ENCODE peak calls at places on chromosomes 2 and 18, in eight cellular contexts. K, E, S, G, Z, U, Q and O are unnamed samples.
A peak's percentile ranks its signal among the peaks of the same experiment; 100 is the strongest.

GRCh38 chr18:13576598-13576997 is 149.8 kb downstream of the FAM210A start:
- DNase-seq in Z (no peak), K (no peak), E (no peak), U (no peak), Q (no peak), G (no peak), S (no peak), O (no peak)

GRCh38 chr2:184543832-184544231 is 54.5 kb upstream of the ZNF804A start:
- DNase-seq in Z (no peak), Q (no peak), K (no peak), U (no peak), S (no peak), E (no peak), G (no peak), O (no peak)

GRCh38 chr2:55771612-55772011 is 78.0 kb upstream of the PNPT1 start:
- DNase-seq in U (no peak), G (no peak), S (no peak), E (no peak), Z (no peak), Q (peak; percentile 67), K (no peak), O (no peak)

GRCh38 chr2:148876589-148877402 is 1.8 kb downstream of the KIF5C start:
- DNase-seq in U (peak; percentile 21), E (no peak), G (peak; percentile 24), Q (no peak), Z (peak; percentile 22), S (peak; percentile 20), K (peak; percentile 68), O (no peak)

GRCh38 chr18:33495278-33495677 is 54.8 kb upstream of the CCDC178 start:
- DNase-seq in G (peak; percentile 13), K (no peak), S (no peak), Q (peak; percentile 64), E (no peak), U (no peak), Z (no peak), O (no peak)

GRCh38 chr2:237754182-237754581 is 44.4 kb upstream of the RBM44 start:
- DNase-seq in S (no peak), G (no peak), Z (no peak), K (no peak), U (no peak), Q (no peak), E (no peak), O (no peak)

GRCh38 chr2:70686577-70687460 is 81.2 kb downstream of the ADD2 start:
- DNase-seq in K (no peak), U (no peak), E (no peak), S (peak; percentile 55), Q (peak; percentile 33), Z (no peak), G (no peak), O (no peak)

GRCh38 chr2:240762971-240763370 is 57.0 kb downstream of the KIF1A start:
- DNase-seq in G (no peak), U (no peak), K (no peak), Z (no peak), S (no peak), Q (no peak), E (no peak), O (no peak)

GRCh38 chr2:121080013-121080772 is 204.8 kb downstream of the TFCP2L1 start:
- DNase-seq in E (no peak), U (peak; percentile 58), S (no peak), Z (peak; percentile 68), K (no peak), Q (peak; percentile 47), G (peak; percentile 73), O (no peak)

GRCh38 chr2:21038403-21039073 is 5.3 kb downstream of the APOB start:
- DNase-seq in Q (peak; percentile 4), K (no peak), E (no peak), S (no peak), G (no peak), Z (no peak), U (no peak), O (no peak)

GRCh38 chr2:180934911-180935310 is 45.5 kb upstream of the UBE2E3 start:
- DNase-seq in U (no peak), Q (no peak), S (no peak), Z (no peak), K (no peak), G (no peak), E (no peak), O (no peak)

GRCh38 chr2:59342166-59342565 is 1101.0 kb upstream of the FANCL start:
- DNase-seq in U (no peak), Q (no peak), K (no peak), S (no peak), G (no peak), E (no peak), Z (no peak), O (no peak)

GRCh38 chr2:207122914-207123744 is 42.6 kb downstream of the KLF7 start:
- DNase-seq in S (no peak), K (no peak), G (no peak), E (no peak), U (no peak), Q (no peak), Z (no peak), O (no peak)

DNA sequence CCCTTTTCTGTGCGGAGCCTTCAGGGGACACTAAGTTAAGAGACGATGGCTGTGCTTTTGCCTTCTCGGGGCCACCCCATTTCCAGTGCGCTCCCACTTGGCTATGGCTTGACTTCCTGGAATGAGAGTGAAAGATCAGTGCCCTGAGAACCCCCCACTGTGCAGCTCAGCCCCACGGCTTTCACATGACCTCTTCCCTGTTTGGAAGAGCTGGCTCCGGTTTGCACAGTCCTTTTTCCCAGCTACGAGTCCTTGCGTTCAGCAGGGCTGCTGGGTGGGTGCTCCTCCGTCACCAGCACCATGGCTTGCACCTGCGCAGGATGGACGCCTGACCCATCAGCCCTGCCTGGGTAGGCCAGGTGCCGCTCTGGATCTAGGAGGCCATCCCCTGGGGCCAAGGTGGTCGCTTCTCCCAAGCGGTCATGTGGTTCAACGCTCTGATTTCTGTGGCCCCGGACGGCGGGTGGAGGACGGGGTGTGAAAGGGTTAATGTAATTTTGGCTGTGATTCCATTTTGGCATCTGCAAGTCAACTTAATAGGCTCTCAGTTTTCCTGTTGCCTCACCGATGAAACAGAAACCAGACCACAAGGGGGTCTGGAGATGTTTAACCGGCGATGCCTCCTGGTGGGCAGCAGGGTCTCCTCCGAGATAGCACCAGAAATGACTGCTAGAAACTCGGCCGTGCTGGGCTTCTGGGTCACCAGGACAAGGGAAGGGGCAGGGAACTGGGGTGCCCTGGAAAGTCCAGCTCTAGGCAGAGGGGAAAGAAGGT is 113.1 kb upstream of the HAAO start:
- DNase-seq in Q (peak; percentile 67), K (no peak), Z (no peak), S (no peak), E (peak; percentile 27), G (no peak), U (no peak), O (no peak)
- TF ChIP-seq CTCF in Q (peak; percentile 27), K (no peak), Z (no peak), S (no peak), E (no peak), G (peak; percentile 17), U (peak; percentile 34), O (no peak)

GRCh38 chr2:155363349-155363888 is 664.9 kb downstream of the KCNJ3 start:
- DNase-seq in E (no peak), G (no peak), Q (no peak), U (no peak), Z (no peak), S (no peak), K (no peak), O (no peak)

GRCh38 chr2:155364766-155365165 is 666.3 kb downstream of the KCNJ3 start:
- DNase-seq in E (no peak), K (peak; percentile 10), Z (no peak), G (no peak), S (no peak), Q (no peak), U (no peak), O (no peak)

GRCh38 chr2:155372969-155373368 is 674.5 kb downstream of the KCNJ3 start:
- DNase-seq in S (no peak), Z (no peak), U (no peak), E (no peak), Q (peak; percentile 37), G (no peak), K (no peak), O (no peak)

GRCh38 chr2:155368934-155369333 is 670.4 kb downstream of the KCNJ3 start:
- DNase-seq in E (no peak), G (no peak), U (no peak), Z (no peak), S (no peak), Q (peak; percentile 32), K (no peak), O (no peak)
- TF ChIP-seq CTCF in E (no peak), G (peak; percentile 49), U (no peak), Z (peak; percentile 24), S (no peak), Q (peak; percentile 22), K (no peak), O (peak; percentile 62)

GRCh38 chr18:12307251-12307736 is 747 bp upstream of the TUBB6 start:
- DNase-seq in Q (peak; percentile 78), U (peak; percentile 42), G (no peak), K (no peak), Z (peak; percentile 38), E (peak; percentile 57), S (no peak), O (no peak)

GRCh38 chr18:12308386-12309100 is 502 bp downstream of the TUBB6 start:
- DNase-seq in Q (peak; percentile 89), S (peak; percentile 88), Z (peak; percentile 67), G (no peak), U (peak; percentile 75), E (peak; percentile 68), K (peak; percentile 90), O (peak; percentile 73)

GRCh38 chr18:12306752-12307151 is 1.3 kb upstream of the TUBB6 start:
- DNase-seq in G (no peak), S (no peak), Q (no peak), U (no peak), E (no peak), Z (no peak), K (no peak), O (no peak)

GRCh38 chr18:12309683-12310198 is 1.7 kb downstream of the TUBB6 start:
- DNase-seq in E (no peak), K (no peak), Q (no peak), Z (no peak), S (no peak), G (no peak), U (no peak), O (no peak)

GRCh38 chr18:12307871-12308385 is at the start of gene TUBB6:
- DNase-seq in Q (peak; percentile 78), K (peak; percentile 89), S (peak; percentile 38), Z (peak; percentile 44), G (no peak), E (peak; percentile 61), U (peak; percentile 64), O (peak; percentile 65)
- TF ChIP-seq CTCF in Q (no peak), K (no peak), S (no peak), Z (no peak), G (no peak), E (no peak), U (no peak), O (no peak)

DNA sequence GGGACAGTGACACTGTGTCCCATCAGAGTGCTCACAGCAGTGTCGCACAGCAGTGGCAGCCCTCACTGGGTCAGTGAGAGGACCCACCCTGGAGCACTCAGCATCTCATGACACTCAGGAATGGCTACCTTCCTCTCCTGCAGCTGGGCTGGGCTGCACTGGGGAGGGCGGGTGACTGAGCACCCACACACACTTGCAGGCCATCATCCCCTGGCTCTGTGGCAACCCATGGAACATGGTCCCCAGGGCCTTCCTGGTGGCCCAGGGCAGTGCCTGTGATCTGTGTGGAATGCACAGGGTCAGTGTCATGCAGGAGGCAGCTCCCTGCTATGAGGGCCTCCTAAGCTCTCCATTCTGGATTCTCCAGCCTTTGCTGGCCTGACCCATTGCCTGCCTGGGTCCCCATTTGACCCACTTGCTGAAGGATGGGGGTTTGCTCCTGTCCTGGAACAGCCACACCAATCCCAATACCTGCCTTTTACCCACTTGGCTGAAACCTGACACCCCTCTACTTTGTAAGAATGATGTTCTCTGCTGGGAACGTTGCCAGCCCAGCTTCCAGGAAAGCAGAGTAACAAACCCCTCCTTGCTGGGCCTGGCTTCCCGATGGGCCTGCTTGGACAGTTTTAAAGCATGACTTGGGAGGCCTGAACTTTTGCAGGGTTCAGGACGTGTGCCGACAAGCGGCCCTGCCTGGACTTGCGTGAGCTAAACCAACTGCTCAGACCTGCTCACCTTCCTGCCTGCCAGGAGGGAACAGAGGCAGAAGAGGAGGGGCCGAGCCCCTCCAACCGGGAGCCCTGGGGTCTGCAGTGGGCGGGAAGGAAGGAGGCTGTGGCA is 13.7 kb downstream of the HS6ST1 start:
- DNase-seq in Q (peak; percentile 96), E (peak; percentile 96), U (peak; percentile 63), S (peak; percentile 97), Z (no peak), G (no peak), K (peak; percentile 53), O (peak; percentile 70)
- TF ChIP-seq CTCF in Q (peak; percentile 21), E (no peak), U (no peak), S (no peak), Z (no peak), G (no peak), K (no peak), O (no peak)